ENCODE peak calls at places on chromosomes 4 and X, in four cellular contexts. P is GM12878, U is HepG2, O is K562. D is an unnamed sample.

GRCh38 chrX:9349572-9350259 is 115.1 kb upstream of the TBL1X start:
- DNase-seq in P (no peak), U (no peak), O (no peak), D (no peak)

GRCh38 chr4:105460306-105460705 is 13.6 kb downstream of the PPA2 start:
- DNase-seq in P (no peak), U (no peak), O (no peak), D (no peak)

GRCh38 chr4:183773790-183774189 is 114.7 kb downstream of the TRAPPC11 start:
- DNase-seq in P (no peak), U (no peak), O (no peak), D (no peak)

GRCh38 chr4:156971623-156972369 is at the start of gene PDGFC:
- DNase-seq in P (no peak), U (peak), O (peak), D (peak)

GRCh38 chr4:48898733-48899431 is 7.7 kb downstream of the OCIAD2 start:
- DNase-seq in P (peak), U (no peak), O (no peak), D (no peak)

GRCh38 chr4:48400416-48400815 is 59.1 kb downstream of the SLAIN2 start:
- DNase-seq in P (no peak), U (no peak), O (no peak), D (no peak)

GRCh38 chr4:3791910-3792542 is 25.8 kb downstream of the ADRA2C start:
- DNase-seq in P (no peak), U (peak), O (peak), D (peak)

GRCh38 chr4:85860066-85860465 is 385.1 kb downstream of the ARHGAP24 start:
- DNase-seq in P (no peak), U (no peak), O (no peak), D (no peak)

GRCh38 chr4:2804449-2804972 is 11.6 kb downstream of the SH3BP2 start:
- DNase-seq in P (no peak), U (no peak), O (no peak), D (no peak)

GRCh38 chr4:77581724-77582123 is 23.9 kb upstream of the CXCL13 start:
- DNase-seq in P (no peak), U (no peak), O (no peak), D (no peak)

GRCh38 chr4:38028556-38028955 is 68.4 kb downstream of the PTTG2 start:
- DNase-seq in P (no peak), U (no peak), O (no peak), D (no peak)

GRCh38 chr4:124753941-124754581 is 41.5 kb upstream of the ANKRD50 start:
- DNase-seq in P (no peak), U (peak), O (no peak), D (no peak)

GRCh38 chrX:110322603-110323002 is 4.7 kb upstream of the AMMECR1 start:
- DNase-seq in P (no peak), U (no peak), O (no peak), D (no peak)

GRCh38 chrX:154730271-154730883 is 20.5 kb downstream of the GAB3 start:
- DNase-seq in P (no peak), U (no peak), O (no peak), D (no peak)
- TF ChIP-seq ATF3 in P (no peak), U (no peak), O (no peak), D (no peak)

GRCh38 chrX:63967541-63967940 is 182.5 kb upstream of the ARHGEF9 start:
- DNase-seq in P (no peak), U (no peak), O (no peak), D (no peak)

GRCh38 chrX:63958134-63958865 is 173.3 kb upstream of the ARHGEF9 start:
- DNase-seq in P (no peak), U (no peak), O (no peak), D (no peak)

GRCh38 chrX:63959975-63960374 is 175.0 kb upstream of the ARHGEF9 start:
- DNase-seq in P (no peak), U (no peak), O (no peak), D (no peak)

GRCh38 chrX:63963382-63963781 is 178.4 kb upstream of the ARHGEF9 start:
- DNase-seq in P (no peak), U (no peak), O (no peak), D (no peak)

GRCh38 chrX:63961964-63962363 is 176.9 kb upstream of the ARHGEF9 start:
- DNase-seq in P (no peak), U (no peak), O (no peak), D (no peak)
- TF ChIP-seq TCF7 in P (no peak), U (no peak), O (no peak), D (no peak)

GRCh38 chr4:55363618-55364420 is 17.8 kb downstream of the SRD5A3 start:
- DNase-seq in P (no peak), U (no peak), O (no peak), D (no peak)
- TF ChIP-seq ATF3 in P (no peak), U (no peak), O (no peak), D (no peak)

GRCh38 chr4:47061435-47061834 is 30.1 kb downstream of the GABRB1 start:
- DNase-seq in P (no peak), U (no peak), O (no peak), D (no peak)
- TF ChIP-seq TCF7 in P (no peak), U (no peak), O (no peak), D (no peak)

DNA sequence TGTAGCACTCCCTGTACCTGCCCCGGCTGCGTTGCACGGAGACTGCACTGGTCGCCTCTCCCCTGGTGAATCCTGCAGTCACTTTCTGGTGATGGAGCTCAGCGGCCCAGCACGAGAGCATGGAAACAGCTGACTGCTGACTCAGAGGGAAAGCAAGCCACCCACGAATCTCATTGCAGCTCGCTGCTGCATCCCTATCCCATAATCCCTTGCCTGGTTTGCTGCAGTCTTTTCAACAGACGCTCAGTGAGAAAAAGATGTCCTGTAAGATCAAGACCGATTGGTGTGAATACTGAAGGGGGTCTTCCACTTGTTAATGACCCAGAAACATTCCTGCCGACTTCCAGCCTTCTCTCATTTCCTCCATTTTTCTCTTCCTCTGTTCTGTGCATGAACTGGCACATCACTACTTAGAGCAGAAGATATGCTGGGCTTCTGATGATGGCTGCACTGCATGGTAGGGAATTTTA is 52.9 kb downstream of the TRIM2 start:
- DNase-seq in P (no peak), U (no peak), O (no peak), D (peak)
- TF ChIP-seq ATF3 in P (no peak), U (no peak), O (no peak), D (no peak)

D was measured in WTC11.